ENCODE peak calls at places on chromosomes 5 and 9, in six cellular contexts. B, F, Z, E, C and T are unnamed samples.

GRCh38 chr5:28855631-28856030 is 1817.2 kb upstream of the CDH9 start:
- DNase-seq in C (no peak), F (no peak), E (no peak), Z (no peak), B (no peak), T (no peak)

GRCh38 chr5:131538177-131538593 is 96.8 kb downstream of the RAPGEF6 start:
- DNase-seq in Z (peak), C (no peak), B (no peak), F (no peak), E (no peak), T (no peak)

GRCh38 chr9:132584616-132585560 is 2.5 kb downstream of the BARHL1 start:
- DNase-seq in B (no peak), F (no peak), C (no peak), Z (peak), E (no peak), T (no peak)

GRCh38 chr5:94469889-94470288 is 148.5 kb downstream of the KIAA0825 start:
- DNase-seq in C (no peak), Z (peak), E (no peak), B (no peak), F (no peak), T (no peak)

GRCh38 chr5:139882961-139883539 is 87.4 kb downstream of the PSD2 start:
- DNase-seq in Z (no peak), B (no peak), C (no peak), F (no peak), E (no peak), T (no peak)

GRCh38 chr5:90119531-90119940 is 290.0 kb downstream of the CETN3 start:
- DNase-seq in F (no peak), E (no peak), C (no peak), B (no peak), Z (no peak), T (no peak)

GRCh38 chr9:86720893-86721698 is 226.2 kb downstream of the GAS1 start:
- DNase-seq in F (no peak), C (no peak), E (no peak), Z (peak), B (no peak), T (no peak)

GRCh38 chr9:99169982-99170761 is 51.6 kb downstream of the ALG2 start:
- DNase-seq in Z (no peak), C (no peak), E (no peak), B (peak), F (no peak), T (no peak)

GRCh38 chr5:83313431-83313830 is 158.1 kb upstream of the VCAN start:
- DNase-seq in Z (no peak), F (no peak), B (no peak), C (no peak), E (no peak), T (no peak)

GRCh38 chr5:133425183-133425582 is 187.2 kb downstream of the FSTL4 start:
- DNase-seq in C (no peak), Z (no peak), E (no peak), F (no peak), B (no peak), T (no peak)

GRCh38 chr5:77082280-77082679 is 4.8 kb downstream of the ZBED3 start:
- DNase-seq in Z (no peak), B (no peak), E (no peak), F (no peak), C (no peak), T (no peak)

GRCh38 chr5:77087484-77088291 is 603 bp upstream of the ZBED3 start:
- DNase-seq in B (peak), F (peak), C (no peak), E (peak), Z (no peak), T (peak)

GRCh38 chr5:77083088-77083487 is 4.0 kb downstream of the ZBED3 start:
- DNase-seq in C (no peak), F (no peak), B (no peak), Z (no peak), E (no peak), T (no peak)

GRCh38 chr5:77080905-77081304 is 6.2 kb downstream of the ZBED3 start:
- DNase-seq in F (no peak), E (no peak), C (no peak), B (no peak), Z (no peak), T (no peak)

DNA sequence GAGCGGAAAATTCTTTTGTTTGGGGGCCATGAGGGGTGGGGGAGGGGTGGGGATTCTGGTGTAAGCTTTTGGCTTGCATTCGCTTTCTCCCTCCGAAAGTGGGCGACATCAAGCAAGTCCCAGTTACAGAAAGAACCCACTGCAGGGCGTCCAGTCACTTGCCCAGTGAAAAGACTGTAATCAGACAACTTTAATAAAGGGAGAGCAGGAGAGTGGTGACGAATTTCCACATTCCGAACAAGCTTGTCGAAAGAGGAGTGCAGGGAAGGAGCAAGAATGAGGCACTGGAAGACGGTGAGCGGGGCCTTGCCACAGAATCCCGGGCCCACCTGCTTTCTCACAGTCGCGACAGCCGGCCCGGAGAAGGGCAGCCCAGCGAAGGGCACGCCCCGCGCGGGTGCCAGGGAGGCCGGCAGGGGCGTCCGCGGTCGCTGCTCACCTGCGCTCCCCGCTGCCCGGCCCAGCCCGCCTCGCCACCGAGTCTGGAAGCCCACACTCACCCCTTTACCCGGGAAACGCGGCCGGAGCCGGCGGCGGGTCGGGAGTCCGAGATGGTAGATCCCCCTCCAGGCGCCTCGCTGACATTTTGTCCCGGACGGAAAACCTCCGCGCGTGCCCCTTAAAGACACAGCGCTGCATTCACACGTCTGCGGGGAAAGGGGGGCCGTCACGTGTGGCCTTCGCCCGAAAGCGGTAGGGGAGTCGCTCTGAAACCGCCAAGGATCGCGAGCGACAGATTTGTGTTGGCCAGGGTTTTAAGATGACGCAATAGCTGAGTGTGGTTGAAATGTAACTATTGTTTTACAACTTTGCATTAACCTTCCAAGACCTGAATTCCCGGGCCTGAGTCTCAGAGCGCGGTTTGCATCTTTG is at the start of gene ZBED3:
- DNase-seq in B (peak), F (peak), Z (peak), E (peak), C (peak), T (peak)
- TF ChIP-seq CTCF in B (no peak), F (no peak), Z (peak), E (no peak), C (peak), T (no peak)

DNA sequence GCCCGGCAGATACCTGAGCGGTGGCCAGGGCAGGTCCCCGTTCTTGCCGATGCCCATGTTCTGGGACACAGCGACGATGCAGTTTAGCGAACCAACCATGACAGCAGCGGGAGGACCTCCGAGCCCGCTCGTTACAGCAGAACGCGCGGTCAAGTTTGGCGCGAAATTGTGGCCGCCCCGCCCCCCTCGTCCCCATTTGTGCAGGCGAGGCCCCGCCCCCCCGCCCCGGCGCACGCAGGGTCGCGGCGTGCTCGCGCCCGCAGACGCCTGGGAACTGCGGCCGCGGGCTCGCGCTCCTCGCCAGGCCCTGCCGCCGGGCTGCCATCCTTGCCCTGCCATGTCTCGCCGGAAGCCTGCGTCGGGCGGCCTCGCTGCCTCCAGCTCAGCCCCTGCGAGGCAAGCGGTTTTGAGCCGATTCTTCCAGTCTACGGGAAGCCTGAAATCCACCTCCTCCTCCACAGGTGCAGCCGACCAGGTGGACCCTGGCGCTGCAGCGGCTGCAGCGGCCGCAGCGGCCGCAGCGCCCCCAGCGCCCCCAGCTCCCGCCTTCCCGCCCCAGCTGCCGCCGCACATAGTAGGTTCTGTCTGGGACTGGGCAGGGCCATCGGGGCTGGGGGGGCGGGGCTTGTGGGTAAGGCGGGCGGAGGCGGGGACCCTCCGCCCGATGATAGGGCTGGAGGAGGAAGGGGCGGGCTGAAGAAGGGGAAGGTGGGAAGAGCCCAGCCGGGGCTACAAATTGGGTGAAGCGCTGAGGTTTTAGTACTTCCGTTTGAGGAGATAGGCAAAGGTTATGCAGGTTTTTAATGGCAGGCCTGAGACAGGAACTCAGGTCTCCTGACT is at the start of the genes DHFR and MSH3:
- DNase-seq in E (peak), F (peak), C (peak), B (peak), Z (peak), T (peak)
- TF ChIP-seq CTCF in E (no peak), F (no peak), C (peak), B (no peak), Z (no peak), T (peak)

GRCh38 chr5:172642046-172642409 is 965 bp downstream of the NEURL1B start:
- DNase-seq in Z (peak), C (no peak), E (no peak), F (no peak), B (no peak), T (no peak)
- TF ChIP-seq CTCF in Z (no peak), C (no peak), E (no peak), F (no peak), B (no peak), T (no peak)

DNA sequence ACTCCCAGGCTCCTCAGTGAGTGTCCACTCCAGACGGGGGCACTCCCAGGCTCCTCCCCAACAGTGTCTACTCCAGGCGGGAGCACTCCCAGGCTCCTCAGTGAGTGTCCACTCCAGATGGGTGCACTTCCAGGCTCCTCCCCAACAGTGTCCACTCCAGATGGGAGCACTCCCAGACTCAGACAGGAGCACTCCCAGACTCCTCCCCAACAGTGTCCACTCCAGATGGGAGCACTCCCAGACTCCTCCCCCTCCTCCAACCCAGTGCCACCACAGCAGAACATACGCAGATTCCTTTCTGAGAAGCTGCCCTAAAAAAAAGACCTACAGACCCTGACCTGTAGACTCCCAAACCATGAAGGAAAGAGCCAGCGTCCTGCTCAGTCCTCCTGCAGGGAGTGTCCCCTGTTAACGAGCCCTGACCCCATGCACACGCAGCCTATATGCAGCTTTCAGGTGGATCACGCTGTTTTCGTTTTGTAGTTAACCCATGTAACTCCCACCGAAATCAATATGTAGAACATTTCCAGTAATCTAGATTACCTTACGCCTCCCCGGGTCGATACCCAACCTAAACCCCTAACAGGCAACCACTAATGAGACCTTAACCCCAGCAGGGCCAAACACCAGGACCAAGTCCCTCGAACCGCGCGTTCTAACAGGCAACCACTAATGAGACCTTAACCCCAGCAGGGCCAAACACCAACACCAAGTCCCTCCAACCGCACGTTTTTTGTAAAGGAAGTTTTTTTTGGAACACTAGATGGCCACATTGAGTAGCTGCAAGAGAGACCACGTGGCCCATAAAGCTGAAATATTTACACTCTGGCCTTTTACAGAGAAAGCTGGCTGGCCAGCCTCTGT is 15.7 kb downstream of the PNPLA7 start:
- DNase-seq in Z (peak), E (no peak), B (no peak), F (peak), C (no peak), T (no peak)
- TF ChIP-seq CTCF in Z (peak), E (peak), B (no peak), F (peak), C (peak), T (peak)

GRCh38 chr5:80712914-80713313 is 58.1 kb upstream of the DHFR start:
- DNase-seq in B (no peak), C (no peak), Z (no peak), E (no peak), F (no peak), T (no peak)

GRCh38 chr5:80713640-80714039 is 58.9 kb upstream of the DHFR start:
- DNase-seq in E (no peak), C (no peak), F (no peak), B (no peak), Z (no peak), T (no peak)

GRCh38 chr5:80711216-80711615 is 56.4 kb upstream of the DHFR start:
- DNase-seq in C (no peak), F (no peak), E (no peak), B (no peak), Z (no peak), T (no peak)

GRCh38 chr5:80714570-80715298 is 60.0 kb upstream of the DHFR start:
- DNase-seq in E (no peak), Z (no peak), C (no peak), B (no peak), F (no peak), T (no peak)

DNA sequence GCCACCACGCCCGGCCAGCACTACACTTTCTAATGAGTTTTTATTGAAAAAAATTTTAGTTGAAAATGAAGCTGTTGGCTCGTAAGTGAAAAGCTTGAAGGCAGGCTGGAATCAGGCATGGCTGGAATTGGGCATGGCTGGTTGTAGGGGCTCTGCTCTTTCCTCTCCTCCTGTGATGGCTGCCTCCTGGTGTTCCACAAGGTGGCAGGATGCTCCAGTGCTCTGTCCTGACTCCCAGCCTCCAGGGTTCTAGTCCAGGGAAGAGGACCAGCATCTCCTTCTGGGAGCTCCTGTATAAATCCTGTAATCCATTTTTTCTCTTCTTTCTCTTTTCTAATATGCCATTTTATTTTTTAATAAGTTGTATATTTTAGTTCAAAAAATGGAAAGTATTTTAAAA is 57.2 kb upstream of the DHFR start:
- DNase-seq in C (no peak), B (peak), Z (peak), E (no peak), F (no peak), T (no peak)
- TF ChIP-seq CTCF in C (no peak), B (no peak), Z (peak), E (no peak), F (no peak), T (peak)

GRCh38 chr5:63963080-63963735 is 963 bp upstream of the HTR1A start:
- DNase-seq in E (peak), F (peak), B (peak), Z (peak), C (no peak), T (no peak)
- TF ChIP-seq CTCF in E (peak), F (no peak), B (peak), Z (peak), C (no peak), T (no peak)

DNA sequence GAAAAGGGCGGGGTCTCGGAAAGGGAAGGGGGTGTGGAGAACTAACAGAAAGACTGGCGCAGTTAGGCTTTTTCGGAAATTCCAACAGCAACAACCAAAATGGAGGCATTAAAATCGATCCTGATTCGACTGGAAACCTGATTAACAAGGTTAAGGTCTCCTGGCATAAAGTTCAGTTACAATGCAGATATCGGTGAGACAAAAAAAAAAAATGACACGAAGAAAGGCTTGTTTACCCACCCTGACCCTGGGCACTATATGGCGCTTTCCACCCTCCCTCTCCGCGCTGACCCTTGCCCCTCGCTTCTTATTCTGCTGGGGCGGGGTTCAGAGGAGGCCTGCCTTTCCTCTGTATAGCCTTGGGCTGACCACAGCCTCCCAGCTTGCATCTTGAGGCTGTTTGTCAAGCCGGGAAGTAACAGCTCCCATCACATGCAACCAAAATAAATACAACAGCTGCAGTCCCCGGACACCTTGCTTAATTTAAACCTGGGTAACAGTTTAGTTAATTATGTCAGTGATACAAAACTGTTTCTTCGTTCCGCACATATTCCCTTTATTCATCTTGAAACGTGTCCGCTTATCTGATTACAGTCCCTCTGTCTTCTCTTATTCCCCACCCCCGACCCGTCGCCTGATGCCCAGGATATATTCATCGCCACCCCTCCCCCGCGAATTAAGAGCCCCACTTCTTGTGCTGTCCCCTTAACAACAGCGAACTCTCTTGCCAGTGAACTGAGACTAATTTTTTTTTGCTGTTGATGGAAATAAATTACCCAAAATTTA is 808 bp upstream of the PJA2 start:
- DNase-seq in Z (peak), F (peak), B (peak), E (peak), C (peak), T (peak)
- TF ChIP-seq CTCF in Z (no peak), F (no peak), B (no peak), E (peak), C (no peak), T (no peak)

DNA sequence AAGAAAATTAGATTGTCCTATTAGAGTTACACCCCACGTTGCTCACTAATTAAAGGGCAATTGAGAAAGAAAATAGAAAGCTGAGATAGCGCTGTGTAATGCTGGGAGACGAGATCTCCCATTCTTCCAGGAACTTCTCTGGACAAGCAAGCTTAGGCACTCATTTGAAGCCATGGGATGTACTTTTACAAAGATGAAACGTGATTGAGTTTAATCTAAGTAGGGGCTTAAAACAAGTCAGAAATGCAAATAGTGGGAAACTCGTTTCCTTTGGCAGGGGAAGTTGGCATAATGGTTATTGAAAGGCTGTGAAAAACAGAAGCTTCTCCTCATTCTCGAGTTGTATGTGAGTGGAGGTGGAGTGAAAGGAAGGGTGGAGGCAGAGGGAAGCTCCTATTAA is 3.7 kb downstream of the PRDM6 start:
- DNase-seq in C (no peak), E (no peak), Z (no peak), F (no peak), B (no peak), T (no peak)
- TF ChIP-seq CTCF in C (no peak), E (no peak), Z (no peak), F (no peak), B (no peak), T (no peak)

DNA sequence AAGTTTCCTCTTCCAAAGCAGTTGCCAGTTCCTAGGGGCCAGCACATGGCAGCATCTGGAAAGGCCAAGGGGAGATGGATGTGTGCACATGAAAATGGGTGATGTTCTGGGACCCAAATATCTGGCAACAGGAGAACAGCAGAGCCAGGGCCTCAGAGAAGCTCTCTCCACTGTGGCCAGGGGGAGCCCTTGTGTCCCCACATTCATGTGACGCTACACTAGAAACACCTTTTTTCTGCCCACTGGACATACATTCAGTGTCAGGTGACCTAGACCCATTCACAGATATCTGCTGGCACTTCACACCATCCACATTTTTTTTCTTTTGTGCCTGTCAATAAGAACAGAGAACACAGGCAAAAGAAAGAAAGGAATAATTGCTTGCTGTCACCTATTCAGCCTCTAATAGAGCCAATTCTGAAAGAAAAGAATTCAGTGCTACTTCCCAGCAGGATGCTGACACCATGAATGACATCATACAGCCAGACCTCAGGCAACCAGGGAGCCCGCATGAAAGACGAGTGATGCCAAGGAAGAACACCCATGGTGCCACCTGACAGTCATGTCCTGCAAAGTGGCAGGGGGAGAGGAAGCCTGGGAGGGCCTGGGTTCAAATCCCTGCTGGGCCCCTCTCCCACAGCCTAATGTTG is 205.1 kb upstream of the TAS2R1 start:
- DNase-seq in Z (no peak), E (no peak), B (no peak), F (no peak), C (no peak), T (no peak)
- TF ChIP-seq CTCF in Z (no peak), E (no peak), B (no peak), F (no peak), C (no peak), T (no peak)